ENCODE peak calls at places on chromosomes 5 and 9, in four cellular contexts. X is thoracic aorta, R is endodermal cell, S is lung. J is an unnamed sample.

GRCh38 chr5:167284491-167284890 is 1007.0 kb upstream of the WWC1 start:
- DNase-seq in X (no peak), R (no peak), S (no peak), J (no peak)

GRCh38 chr5:68548959-68549676 is 333.6 kb downstream of the PIK3R1 start:
- DNase-seq in X (no peak), R (no peak), S (no peak), J (no peak)

GRCh38 chr5:87924451-87924850 is 344.2 kb downstream of the TMEM161B start:
- DNase-seq in X (no peak), R (peak), S (no peak), J (no peak)

GRCh38 chr9:69895185-69895584 is 74.6 kb downstream of the CFAP95 start:
- DNase-seq in X (no peak), R (no peak), S (no peak), J (no peak)

GRCh38 chr5:54415896-54416640 is 39.4 kb upstream of the HSPB3 start:
- DNase-seq in X (no peak), R (peak), S (no peak), J (no peak)

GRCh38 chr5:74560245-74560644 is 80.3 kb downstream of the ENC1 start:
- DNase-seq in X (no peak), R (no peak), S (no peak), J (no peak)

GRCh38 chr5:55855509-55855908 is 4.4 kb downstream of the IL31RA start:
- DNase-seq in X (no peak), R (no peak), S (no peak), J (no peak)

GRCh38 chr5:141420855-141421488 is at the start of gene PCDHGA11:
- DNase-seq in X (no peak), R (peak), S (no peak), J (no peak)

GRCh38 chr9:135088348-135088978 is 995 bp downstream of the OLFM1 start:
- DNase-seq in X (no peak), R (peak), S (no peak), J (no peak)

GRCh38 chr5:132868754-132869153 is 2.3 kb downstream of the UQCRQ start:
- DNase-seq in X (no peak), R (no peak), S (no peak), J (no peak)

GRCh38 chr5:132866342-132867045 is at the start of the genes GDF9 and UQCRQ:
- DNase-seq in X (peak), R (peak), S (peak), J (peak)

GRCh38 chr5:132865668-132866341 is 464 bp downstream of the GDF9 start:
- DNase-seq in X (no peak), R (no peak), S (no peak), J (no peak)

GRCh38 chr5:132870801-132871200 is 2.7 kb upstream of the LEAP2 start:
- DNase-seq in X (no peak), R (no peak), S (no peak), J (no peak)

DNA sequence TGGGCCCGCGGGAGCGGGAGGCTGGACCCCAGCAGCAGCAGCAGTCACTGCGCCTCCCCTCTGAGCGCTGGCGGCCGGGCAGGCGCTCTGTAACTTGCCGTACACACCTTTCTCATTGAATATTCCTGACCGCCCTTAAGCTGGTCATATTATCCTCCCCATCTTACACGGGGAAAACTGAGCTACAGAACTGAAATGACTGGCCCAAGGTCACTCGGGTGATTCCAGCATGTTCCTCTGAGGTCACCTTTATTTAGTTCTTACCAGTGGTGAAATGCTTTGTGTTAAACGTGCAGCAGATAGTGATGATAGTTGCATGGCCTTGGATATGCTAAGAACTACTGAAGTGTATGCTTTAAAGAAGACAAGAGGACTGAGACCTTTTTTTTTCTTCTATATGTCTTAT is 607 bp downstream of the UQCRQ start:
- DNase-seq in X (no peak), R (no peak), S (no peak), J (no peak)
- TF ChIP-seq CTCF in X (no peak), R (no peak), S (no peak), J (no peak)

GRCh38 chr9:131951155-131951554 is 128.5 kb downstream of the MED27 start:
- DNase-seq in X (no peak), R (no peak), S (no peak), J (no peak)
- H3K27ac ChIP-seq in X (peak), R (no peak), S (no peak), J (peak)

DNA sequence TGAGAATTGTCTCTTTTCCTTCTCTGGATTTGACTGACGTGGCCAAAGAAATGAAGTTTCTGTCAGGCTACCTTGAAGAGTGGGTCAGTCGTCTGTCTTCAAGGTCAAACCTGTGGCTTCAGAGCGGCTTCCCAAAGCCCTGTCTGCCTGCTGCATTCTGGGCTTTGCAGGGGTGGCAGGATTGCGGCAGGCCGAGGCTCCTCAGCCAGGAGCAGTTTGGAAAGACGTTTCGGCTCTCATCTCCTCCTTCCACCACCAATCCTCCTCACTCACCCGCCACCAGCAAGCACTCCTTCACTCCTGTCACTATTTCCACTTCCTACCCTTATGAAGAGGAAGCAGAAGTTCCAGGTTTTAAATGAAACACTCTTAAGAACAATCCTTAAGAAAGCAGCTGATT is 351.7 kb downstream of the ZNF608 start:
- DNase-seq in X (no peak), R (no peak), S (no peak), J (no peak)
- H3K4me3 ChIP-seq in X (no peak), R (no peak), S (no peak), J (no peak)

DNA sequence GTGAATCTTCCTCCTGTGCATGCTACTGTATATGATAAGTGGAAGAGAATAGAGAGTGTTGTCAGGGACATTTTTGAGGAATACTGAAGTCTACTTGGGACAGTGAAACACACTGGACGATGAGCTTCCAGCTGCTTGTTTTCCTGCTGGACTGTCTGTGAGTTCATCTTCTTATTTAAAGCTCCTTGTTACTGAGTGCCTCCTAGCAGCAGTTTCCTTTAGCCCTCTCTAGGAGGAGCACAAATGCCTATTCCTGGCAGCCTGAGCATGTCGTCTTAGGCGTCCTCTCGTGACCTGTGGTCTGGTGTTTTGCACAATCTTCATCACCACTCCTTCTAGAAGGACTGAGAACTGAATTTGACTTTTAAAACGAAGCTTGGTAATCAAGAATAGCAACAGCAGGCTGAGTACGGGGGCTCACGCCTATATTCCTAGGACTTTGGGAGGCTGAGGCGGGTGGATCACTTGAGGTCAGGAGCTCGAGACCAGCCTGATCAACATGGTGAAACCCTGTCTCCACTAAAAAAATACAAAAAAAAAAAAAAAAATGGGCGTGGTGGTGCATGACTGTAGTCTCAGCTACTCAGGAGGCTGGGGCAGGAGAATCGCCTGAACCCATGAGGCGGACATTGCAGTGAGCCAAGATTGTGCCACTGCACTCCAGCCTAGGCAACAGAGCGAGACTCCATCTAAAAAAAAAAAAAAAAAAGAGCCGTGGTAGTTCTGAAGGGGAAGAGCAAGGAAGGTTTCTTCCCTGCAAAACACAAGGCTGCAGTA is 44.0 kb downstream of the ANKRD33B start:
- DNase-seq in X (no peak), R (peak), S (no peak), J (no peak)
- TF ChIP-seq CTCF in X (no peak), R (peak), S (no peak), J (no peak)

GRCh38 chr5:17434982-17435381 is 63.0 kb upstream of the TAF11L2 start:
- DNase-seq in X (no peak), R (no peak), S (no peak), J (no peak)
- H3K27ac ChIP-seq in X (no peak), R (no peak), S (no peak), J (no peak)

DNA sequence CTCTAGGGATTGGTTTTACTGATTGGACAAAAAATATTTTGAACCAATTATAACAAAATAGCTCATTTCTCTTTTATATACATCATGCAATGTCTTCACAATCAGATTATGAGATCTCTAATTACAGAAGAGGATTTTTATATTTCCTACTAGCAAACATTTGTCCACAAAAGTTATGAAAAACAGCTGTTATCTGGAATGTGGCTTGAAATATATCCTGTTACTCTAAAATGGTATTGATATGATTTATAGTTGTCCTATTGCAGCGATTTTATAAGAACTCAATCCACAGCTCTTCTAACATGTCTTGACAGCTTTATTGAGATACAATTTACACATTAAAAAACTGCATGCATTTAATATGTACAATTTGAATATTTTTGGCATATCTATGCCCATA is 779.9 kb upstream of the ACO1 start:
- DNase-seq in X (no peak), R (no peak), S (no peak), J (no peak)
- H3K4me3 ChIP-seq in X (no peak), R (no peak), S (no peak), J (no peak)

J was measured in coronary artery.